ENCODE peak calls at places on chromosomes 5 and 9, in six cellular contexts. O, J, C, F, N and D are unnamed samples.

GRCh38 chr9:81759680-81760215 is 70.4 kb upstream of the TLE1 start:
- DNase-seq in O (peak; percentile 76), J (no peak), C (no peak), F (peak; percentile 90), N (peak; percentile 90), D (no peak)

GRCh38 chr9:69900406-69900805 is 79.8 kb downstream of the CFAP95 start:
- DNase-seq in O (peak; percentile 38), J (no peak), C (no peak), F (no peak), N (no peak), D (no peak)

GRCh38 chr5:154278172-154278571 is 87.6 kb downstream of the GALNT10 start:
- DNase-seq in O (no peak), J (no peak), C (no peak), F (no peak), N (no peak), D (no peak)

GRCh38 chr9:99253772-99254431 is 31.8 kb downstream of the SEC61B start:
- DNase-seq in O (no peak), J (peak; percentile 50), C (peak; percentile 74), F (no peak), N (no peak), D (no peak)

GRCh38 chr5:147688965-147689364 is 93.6 kb downstream of the JAKMIP2 start:
- DNase-seq in O (no peak), J (no peak), C (no peak), F (no peak), N (peak; percentile 55), D (no peak)

GRCh38 chr5:54285573-54286124 is 24.7 kb downstream of the ARL15 start:
- DNase-seq in O (no peak), J (no peak), C (no peak), F (no peak), N (no peak), D (no peak)

GRCh38 chr5:40879163-40879942 is 29.9 kb upstream of the C7 start:
- DNase-seq in O (peak; percentile 47), J (no peak), C (no peak), F (peak; percentile 3), N (peak; percentile 48), D (no peak)

GRCh38 chr5:61167382-61167781 is 5.1 kb upstream of the SMIM15 start:
- DNase-seq in O (peak; percentile 48), J (no peak), C (no peak), F (no peak), N (peak; percentile 55), D (no peak)

GRCh38 chr5:159971038-159971437 is 37.9 kb upstream of the TTC1 start:
- DNase-seq in O (peak; percentile 31), J (no peak), C (no peak), F (no peak), N (peak; percentile 50), D (no peak)

GRCh38 chr5:109719978-109720377 is 30.3 kb downstream of the MAN2A1 start:
- DNase-seq in O (no peak), J (no peak), C (no peak), F (no peak), N (no peak), D (no peak)

GRCh38 chr9:7376838-7377237 is 422.7 kb downstream of the DMAC1 start:
- DNase-seq in O (no peak), J (no peak), C (no peak), F (no peak), N (peak; percentile 27), D (peak; percentile 81)

GRCh38 chr5:88940712-88941111 is 57.7 kb upstream of the MEF2C start:
- DNase-seq in O (no peak), J (no peak), C (no peak), F (no peak), N (no peak), D (no peak)

GRCh38 chr9:83959061-83959460 is 21.0 kb downstream of the HNRNPK start:
- DNase-seq in O (peak; percentile 42), J (no peak), C (no peak), F (peak; percentile 59), N (peak; percentile 72), D (no peak)

GRCh38 chr9:89929721-89930480 is 325.1 kb downstream of the GADD45G start:
- DNase-seq in O (peak; percentile 59), J (no peak), C (no peak), F (no peak), N (peak; percentile 15), D (no peak)

GRCh38 chr5:10668697-10669096 is 92.3 kb downstream of the DAP start:
- DNase-seq in O (no peak), J (no peak), C (no peak), F (no peak), N (no peak), D (no peak)

GRCh38 chr9:100505564-100506159 is 32.7 kb downstream of the TMEFF1 start:
- DNase-seq in O (peak; percentile 50), J (peak; percentile 59), C (peak; percentile 10), F (no peak), N (peak; percentile 72), D (no peak)

GRCh38 chr9:109497193-109498165 is 628 bp downstream of the PTPN3 start:
- DNase-seq in O (no peak), J (no peak), C (no peak), F (no peak), N (no peak), D (no peak)

GRCh38 chr9:21316860-21317259 is 11.7 kb upstream of the IFNA5 start:
- DNase-seq in O (no peak), J (no peak), C (no peak), F (no peak), N (no peak), D (peak; percentile 18)

GRCh38 chr5:137754961-137755762 is 999 bp upstream of the HNRNPA0 start:
- DNase-seq in O (no peak), J (no peak), C (no peak), F (no peak), N (no peak), D (no peak)

GRCh38 chr9:2085719-2086515 is 70.8 kb downstream of the SMARCA2 start:
- DNase-seq in O (peak; percentile 83), J (no peak), C (no peak), F (no peak), N (peak; percentile 80), D (no peak)

GRCh38 chr5:96809898-96810297 is 2.2 kb upstream of the ERAP1 start:
- DNase-seq in O (no peak), J (peak; percentile 56), C (peak; percentile 31), F (no peak), N (no peak), D (no peak)

GRCh38 chr5:57779383-57780223 is 297.0 kb upstream of the ACTBL2 start:
- DNase-seq in O (peak; percentile 58), J (no peak), C (no peak), F (peak; percentile 69), N (peak; percentile 86), D (peak; percentile 1)